ENCODE peak calls at places on chromosomes 16 and 17, in six cellular contexts. One of them, this sample, is unnamed.

GRCh38 chr17:69525920-69526841 is 111.7 kb downstream of the MAP2K6 start:
- DNase-seq in body of pancreas: peak; percentile 53
- DNase-seq in GM23248: peak; percentile 71
- DNase-seq in left ventricle myocardium inferior: peak; percentile 18
- DNase-seq in caudate nucleus: no peak
- DNase-seq in uterus: peak; percentile 22
- DNase-seq in this sample: peak; percentile 26

GRCh38 chr17:44361292-44362055 is 2.2 kb downstream of the FAM171A2 start:
- DNase-seq in left ventricle myocardium inferior: no peak
- DNase-seq in GM23248: no peak
- DNase-seq in caudate nucleus: no peak
- DNase-seq in uterus: no peak
- DNase-seq in body of pancreas: no peak
- DNase-seq in this sample: no peak

GRCh38 chr17:2700491-2701141 is 10.9 kb downstream of the CLUH start:
- DNase-seq in GM23248: no peak
- DNase-seq in uterus: peak; percentile 10
- DNase-seq in left ventricle myocardium inferior: peak; percentile 10
- DNase-seq in body of pancreas: no peak
- DNase-seq in caudate nucleus: no peak
- DNase-seq in this sample: no peak

GRCh38 chr17:7588553-7589203 is 1.2 kb downstream of the SOX15 start:
- DNase-seq in GM23248: peak; percentile 37
- DNase-seq in body of pancreas: no peak
- DNase-seq in caudate nucleus: no peak
- DNase-seq in left ventricle myocardium inferior: no peak
- DNase-seq in uterus: no peak
- DNase-seq in this sample: no peak

GRCh38 chr17:65794572-65794971 is 233.1 kb upstream of the AXIN2 start:
- DNase-seq in caudate nucleus: no peak
- DNase-seq in body of pancreas: peak; percentile 15
- DNase-seq in GM23248: peak; percentile 41
- DNase-seq in left ventricle myocardium inferior: no peak
- DNase-seq in uterus: no peak
- DNase-seq in this sample: no peak

GRCh38 chr17:2094891-2095535 is 40.1 kb downstream of the HIC1 start:
- DNase-seq in body of pancreas: peak; percentile 45
- DNase-seq in caudate nucleus: no peak
- DNase-seq in uterus: peak; percentile 62
- DNase-seq in GM23248: peak; percentile 77
- DNase-seq in left ventricle myocardium inferior: peak; percentile 75
- DNase-seq in this sample: no peak

GRCh38 chr16:46787909-46788308 is 39.8 kb upstream of the MYLK3 start:
- DNase-seq in uterus: no peak
- DNase-seq in GM23248: no peak
- DNase-seq in left ventricle myocardium inferior: no peak
- DNase-seq in body of pancreas: no peak
- DNase-seq in caudate nucleus: no peak
- DNase-seq in this sample: no peak

GRCh38 chr16:49281843-49282642 is 405 bp upstream of the CBLN1 start:
- DNase-seq in uterus: peak; percentile 26
- DNase-seq in left ventricle myocardium inferior: peak; percentile 83
- DNase-seq in body of pancreas: peak; percentile 92
- DNase-seq in GM23248: peak; percentile 86
- DNase-seq in caudate nucleus: peak; percentile 78
- DNase-seq in this sample: peak; percentile 82

GRCh38 chr17:74775409-74776043 is 619 bp downstream of the NAT9 start:
- DNase-seq in caudate nucleus: no peak
- DNase-seq in left ventricle myocardium inferior: no peak
- DNase-seq in body of pancreas: no peak
- DNase-seq in uterus: no peak
- DNase-seq in GM23248: peak; percentile 37
- DNase-seq in this sample: no peak

GRCh38 chr16:86093801-86094750 is 195.1 kb downstream of the IRF8 start:
- DNase-seq in caudate nucleus: no peak
- DNase-seq in left ventricle myocardium inferior: no peak
- DNase-seq in uterus: no peak
- DNase-seq in GM23248: no peak
- DNase-seq in body of pancreas: no peak
- DNase-seq in this sample: no peak

GRCh38 chr17:28318759-28319660 is at the start of gene TMEM97:
- DNase-seq in uterus: peak; percentile 94
- DNase-seq in body of pancreas: peak; percentile 98
- DNase-seq in GM23248: peak; percentile 99
- DNase-seq in caudate nucleus: peak; percentile 86
- DNase-seq in left ventricle myocardium inferior: peak; percentile 96
- DNase-seq in this sample: peak; percentile 91

GRCh38 chr17:28317965-28318758 is 838 bp upstream of the TMEM97 start:
- DNase-seq in GM23248: peak; percentile 30
- DNase-seq in left ventricle myocardium inferior: no peak
- DNase-seq in caudate nucleus: no peak
- DNase-seq in body of pancreas: no peak
- DNase-seq in uterus: no peak
- DNase-seq in this sample: no peak

GRCh38 chr17:28324272-28324745 is 5.3 kb downstream of the TMEM97 start:
- DNase-seq in body of pancreas: no peak
- DNase-seq in left ventricle myocardium inferior: no peak
- DNase-seq in GM23248: no peak
- DNase-seq in uterus: no peak
- DNase-seq in caudate nucleus: no peak
- DNase-seq in this sample: no peak

GRCh38 chr17:28317099-28317964 is 1.7 kb upstream of the TMEM97 start:
- DNase-seq in uterus: no peak
- DNase-seq in body of pancreas: no peak
- DNase-seq in left ventricle myocardium inferior: no peak
- DNase-seq in GM23248: no peak
- DNase-seq in caudate nucleus: no peak
- DNase-seq in this sample: no peak

GRCh38 chr17:28320215-28321061 is 1.4 kb downstream of the TMEM97 start:
- DNase-seq in left ventricle myocardium inferior: no peak
- DNase-seq in uterus: no peak
- DNase-seq in GM23248: no peak
- DNase-seq in caudate nucleus: no peak
- DNase-seq in body of pancreas: no peak
- DNase-seq in this sample: no peak
- H3K27ac ChIP-seq in left ventricle myocardium inferior: no peak overlapping the region
- H3K27ac ChIP-seq in uterus: no peak overlapping the region
- H3K27ac ChIP-seq in GM23248: no peak overlapping the region
- H3K27ac ChIP-seq in caudate nucleus: no peak overlapping the region
- H3K27ac ChIP-seq in body of pancreas: peak overlapping the region; percentile 95
- H3K27ac ChIP-seq in this sample: no peak overlapping the region

GRCh38 chr17:81929253-81930141 is 2.0 kb upstream of the MAFG start:
- DNase-seq in GM23248: no peak
- DNase-seq in body of pancreas: no peak
- DNase-seq in caudate nucleus: no peak
- DNase-seq in left ventricle myocardium inferior: no peak
- DNase-seq in uterus: no peak
- DNase-seq in this sample: no peak
- H3K27ac ChIP-seq in GM23248: no peak overlapping the region
- H3K27ac ChIP-seq in body of pancreas: no peak overlapping the region
- H3K27ac ChIP-seq in caudate nucleus: no peak overlapping the region
- H3K27ac ChIP-seq in left ventricle myocardium inferior: no peak overlapping the region
- H3K27ac ChIP-seq in uterus: no peak overlapping the region
- H3K27ac ChIP-seq in this sample: no peak overlapping the region

DNA sequence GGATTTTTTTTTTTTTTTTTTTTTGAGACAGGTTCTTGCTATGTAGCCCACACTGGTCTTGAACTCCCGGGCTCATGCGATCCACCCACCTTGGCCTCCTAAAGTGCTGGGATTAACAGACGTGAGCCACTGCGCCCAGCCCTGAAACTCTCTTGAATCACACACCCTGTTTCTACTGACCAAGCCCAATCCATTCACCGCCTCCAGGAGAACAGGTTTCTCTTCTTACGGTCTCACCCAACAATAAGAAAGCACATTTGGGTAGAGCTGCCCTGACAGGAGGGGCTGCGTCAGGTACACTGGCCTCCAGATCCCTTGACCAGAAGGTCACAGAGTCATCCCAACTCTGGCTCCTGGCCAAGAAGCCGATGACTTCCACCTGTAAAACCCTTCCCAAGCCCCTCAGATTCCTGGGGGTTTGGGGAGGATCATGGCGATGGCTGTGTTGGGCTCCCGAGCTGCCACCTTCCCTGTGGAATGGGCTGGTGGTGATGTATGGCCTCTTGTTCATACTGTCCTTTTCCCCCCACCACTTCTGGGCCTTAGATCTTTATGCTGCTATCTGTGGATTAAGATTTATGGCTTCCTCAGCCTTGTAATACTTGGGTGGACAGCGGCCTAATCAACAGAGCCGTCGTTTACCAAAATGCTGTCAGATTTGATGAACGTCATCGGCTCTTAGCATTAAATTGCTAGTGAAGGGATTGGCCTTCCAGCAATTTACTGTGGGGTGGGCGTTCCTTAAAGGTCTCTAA is 89.1 kb downstream of the KATNIP start:
- DNase-seq in GM23248: no peak
- DNase-seq in caudate nucleus: no peak
- DNase-seq in left ventricle myocardium inferior: no peak
- DNase-seq in body of pancreas: no peak
- DNase-seq in uterus: no peak
- DNase-seq in this sample: no peak
- H3K27ac ChIP-seq in GM23248: no peak overlapping the region
- H3K27ac ChIP-seq in caudate nucleus: peak overlapping the region; percentile 50
- H3K27ac ChIP-seq in left ventricle myocardium inferior: no peak overlapping the region
- H3K27ac ChIP-seq in body of pancreas: no peak overlapping the region
- H3K27ac ChIP-seq in uterus: no peak overlapping the region
- H3K27ac ChIP-seq in this sample: no peak overlapping the region

DNA sequence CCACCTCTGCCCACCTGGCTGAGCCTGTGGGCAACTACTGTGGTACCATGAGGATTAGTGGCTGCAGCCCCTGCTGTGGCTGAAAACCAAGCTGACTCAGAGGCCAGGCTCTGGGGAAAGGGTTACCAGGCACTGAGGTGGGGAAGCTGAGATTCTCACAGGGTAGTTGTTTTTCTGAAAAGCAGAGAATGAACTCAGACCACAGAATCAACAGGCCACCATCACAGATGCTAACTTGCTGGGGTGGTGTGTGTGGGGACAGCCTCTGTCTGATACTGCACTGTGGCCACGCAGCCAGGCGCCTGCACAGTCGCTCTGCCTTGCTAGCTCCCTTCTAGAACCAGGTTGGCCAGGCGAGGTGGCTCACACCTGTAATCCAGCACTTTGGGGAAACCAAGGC is 28.8 kb downstream of the NPLOC4 start:
- DNase-seq in caudate nucleus: no peak
- DNase-seq in body of pancreas: no peak
- DNase-seq in left ventricle myocardium inferior: no peak
- DNase-seq in GM23248: peak; percentile 40
- DNase-seq in uterus: no peak
- DNase-seq in this sample: no peak
- H3K27ac ChIP-seq in caudate nucleus: no peak overlapping the region
- H3K27ac ChIP-seq in body of pancreas: no peak overlapping the region
- H3K27ac ChIP-seq in left ventricle myocardium inferior: no peak overlapping the region
- H3K27ac ChIP-seq in GM23248: peak overlapping the region; percentile 75
- H3K27ac ChIP-seq in uterus: no peak overlapping the region
- H3K27ac ChIP-seq in this sample: no peak overlapping the region

GRCh38 chr17:37019117-37019744 is 70.5 kb downstream of the AATF start:
- DNase-seq in body of pancreas: no peak
- DNase-seq in GM23248: no peak
- DNase-seq in caudate nucleus: no peak
- DNase-seq in left ventricle myocardium inferior: no peak
- DNase-seq in uterus: no peak
- DNase-seq in this sample: no peak
- H3K27ac ChIP-seq in body of pancreas: no peak overlapping the region
- H3K27ac ChIP-seq in GM23248: no peak overlapping the region
- H3K27ac ChIP-seq in caudate nucleus: no peak overlapping the region
- H3K27ac ChIP-seq in left ventricle myocardium inferior: no peak overlapping the region
- H3K27ac ChIP-seq in uterus: no peak overlapping the region
- H3K27ac ChIP-seq in this sample: no peak overlapping the region

DNA sequence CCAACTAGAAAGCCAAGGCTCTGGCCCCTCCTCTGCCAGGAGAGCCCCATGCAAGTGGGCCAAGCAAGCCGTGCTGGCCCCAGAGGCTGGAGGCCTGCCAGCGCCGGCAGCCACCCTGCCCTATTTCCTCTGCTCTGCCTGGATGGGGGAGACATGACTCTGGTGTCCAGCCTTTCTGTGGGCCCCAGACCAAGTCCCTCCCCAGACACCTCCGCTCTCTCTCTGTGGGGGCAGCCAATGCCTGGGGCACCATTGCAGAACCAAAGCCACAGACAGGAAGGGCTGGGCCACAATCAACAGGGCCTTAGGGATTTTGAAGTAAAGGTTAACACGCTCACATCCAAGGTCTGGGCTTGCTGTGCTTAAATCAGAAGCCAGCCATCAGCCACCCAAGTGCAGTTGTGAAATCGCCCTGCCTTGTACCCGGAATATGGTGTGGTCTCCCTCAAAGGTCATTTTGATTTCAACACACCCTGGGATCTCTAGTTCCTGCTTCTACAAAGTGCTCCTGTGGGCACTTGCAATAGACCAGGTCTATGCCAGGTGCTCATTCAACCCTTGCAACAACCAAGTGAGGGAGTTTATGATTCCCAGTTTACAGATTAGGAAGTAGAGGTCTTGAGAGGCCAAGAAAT is 63.5 kb upstream of the TEX2 start:
- DNase-seq in uterus: peak; percentile 79
- DNase-seq in GM23248: peak; percentile 82
- DNase-seq in body of pancreas: no peak
- DNase-seq in caudate nucleus: no peak
- DNase-seq in left ventricle myocardium inferior: peak; percentile 89
- DNase-seq in this sample: no peak
- H3K27ac ChIP-seq in uterus: peak overlapping the region; percentile 77
- H3K27ac ChIP-seq in GM23248: peak overlapping the region; percentile 51
- H3K27ac ChIP-seq in body of pancreas: peak overlapping the region; percentile 50
- H3K27ac ChIP-seq in caudate nucleus: no peak overlapping the region
- H3K27ac ChIP-seq in left ventricle myocardium inferior: peak overlapping the region; percentile 90
- H3K27ac ChIP-seq in this sample: no peak overlapping the region

DNA sequence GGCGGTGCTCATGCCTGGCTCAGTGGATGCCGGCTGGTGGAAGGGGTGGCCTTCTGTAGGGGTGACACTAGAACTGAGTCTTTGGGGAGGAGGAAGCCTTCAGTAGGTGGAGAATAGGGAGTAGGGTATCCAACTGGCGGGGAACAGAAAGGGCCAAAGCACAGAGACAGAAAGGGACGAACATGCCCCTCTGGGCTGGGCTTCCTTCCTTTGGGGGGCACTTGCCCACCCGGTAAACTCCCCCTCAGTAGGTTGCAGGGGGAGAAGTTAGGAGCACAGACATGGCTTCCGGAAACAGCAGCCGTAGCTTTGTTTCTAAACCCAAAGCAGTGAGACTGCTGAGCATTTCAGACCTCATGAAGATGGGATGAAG is 795 bp downstream of the ENGASE start:
- DNase-seq in uterus: no peak
- DNase-seq in GM23248: peak; percentile 56
- DNase-seq in left ventricle myocardium inferior: no peak
- DNase-seq in caudate nucleus: no peak
- DNase-seq in body of pancreas: no peak
- DNase-seq in this sample: no peak
- H3K27ac ChIP-seq in uterus: peak overlapping the region; percentile 73
- H3K27ac ChIP-seq in GM23248: no peak overlapping the region
- H3K27ac ChIP-seq in left ventricle myocardium inferior: peak overlapping the region; percentile 95
- H3K27ac ChIP-seq in caudate nucleus: peak overlapping the region; percentile 16
- H3K27ac ChIP-seq in body of pancreas: peak overlapping the region; percentile 81
- H3K27ac ChIP-seq in this sample: peak overlapping the region; percentile 74